ENCODE peak calls at places on chromosome 1, in four cellular contexts. Y is IMR-90, L is H1, B is esophagus muscularis mucosa. P is an unnamed sample.

GRCh38 chr1:165367375-165367993 is 11.0 kb upstream of the LMX1A start:
- DNase-seq in Y (peak; percentile 56), L (no peak), B (no peak), P (no peak)

GRCh38 chr1:82485591-82486369 is 685.0 kb downstream of the ADGRL2 start:
- DNase-seq in Y (no peak), L (peak; percentile 15), B (no peak), P (no peak)

GRCh38 chr1:9770276-9770675 is 53.5 kb downstream of the CLSTN1 start:
- DNase-seq in Y (no peak), L (no peak), B (no peak), P (no peak)

GRCh38 chr1:238113222-238113621 is 222.5 kb upstream of the ZP4 start:
- DNase-seq in Y (no peak), L (no peak), B (no peak), P (no peak)

GRCh38 chr1:150072959-150073358 is 5.4 kb downstream of the VPS45 start:
- DNase-seq in Y (peak; percentile 55), L (no peak), B (no peak), P (no peak)

GRCh38 chr1:31814631-31815306 is 1.1 kb downstream of the SPOCD1 start:
- DNase-seq in Y (no peak), L (no peak), B (no peak), P (no peak)

GRCh38 chr1:42660907-42661500 is 2.8 kb downstream of the PPIH start:
- DNase-seq in Y (no peak), L (no peak), B (no peak), P (no peak)

GRCh38 chr1:8652607-8653046 is 164.8 kb downstream of the RERE start:
- DNase-seq in Y (no peak), L (no peak), B (no peak), P (no peak)

GRCh38 chr1:203268901-203269653 is 36.2 kb upstream of the BTG2 start:
- DNase-seq in Y (peak; percentile 77), L (no peak), B (peak; percentile 91), P (peak; percentile 70)

GRCh38 chr1:109796484-109797305 is 33.0 kb upstream of the EPS8L3 start:
- DNase-seq in Y (peak; percentile 55), L (no peak), B (no peak), P (no peak)

GRCh38 chr1:211589782-211590721 is 11.1 kb upstream of the SLC30A1 start:
- DNase-seq in Y (peak; percentile 62), L (no peak), B (peak; percentile 93), P (no peak)

GRCh38 chr1:233394860-233395717 is 67.6 kb downstream of the MAP3K21 start:
- DNase-seq in Y (peak; percentile 50), L (no peak), B (no peak), P (no peak)

GRCh38 chr1:185933580-185933979 is 199.4 kb downstream of the HMCN1 start:
- DNase-seq in Y (no peak), L (no peak), B (no peak), P (no peak)

GRCh38 chr1:241253491-241253890 is 103.5 kb downstream of the RGS7 start:
- DNase-seq in Y (peak; percentile 1), L (no peak), B (no peak), P (no peak)

GRCh38 chr1:228490120-228491078 is 3.2 kb downstream of the RNF187 start:
- DNase-seq in Y (peak; percentile 53), L (no peak), B (no peak), P (no peak)

GRCh38 chr1:197692965-197693364 is 82.3 kb downstream of the DENND1B start:
- DNase-seq in Y (peak; percentile 31), L (no peak), B (no peak), P (no peak)

GRCh38 chr1:8421721-8422120 is 103.8 kb downstream of the SLC45A1 start:
- DNase-seq in Y (peak; percentile 42), L (no peak), B (no peak), P (no peak)

GRCh38 chr1:69533343-69533742 is 34.4 kb upstream of the LRRC7 start:
- DNase-seq in Y (no peak), L (no peak), B (no peak), P (no peak)

GRCh38 chr1:228050571-228051181 is 31.8 kb upstream of the ARF1 start:
- DNase-seq in Y (no peak), L (no peak), B (no peak), P (no peak)

GRCh38 chr1:119631433-119632102 is 16.5 kb downstream of the ZNF697 start:
- DNase-seq in Y (peak; percentile 72), L (no peak), B (peak; percentile 96), P (no peak)

GRCh38 chr1:58824753-58825389 is 41.0 kb upstream of the JUN start:
- DNase-seq in Y (no peak), L (no peak), B (no peak), P (no peak)

GRCh38 chr1:82755671-82756070 is 954.9 kb downstream of the ADGRL2 start:
- DNase-seq in Y (no peak), L (no peak), B (no peak), P (no peak)

GRCh38 chr1:211698161-211699026 is 23.0 kb upstream of the NEK2 start:
- DNase-seq in Y (peak; percentile 41), L (no peak), B (no peak), P (peak; percentile 92)

GRCh38 chr1:110508038-110508437 is 10.9 kb downstream of the KCNA10 start:
- DNase-seq in Y (peak; percentile 9), L (no peak), B (no peak), P (no peak)

GRCh38 chr1:157878059-157878458 is 36.5 kb upstream of the CD5L start:
- DNase-seq in Y (peak; percentile 35), L (peak; percentile 10), B (no peak), P (no peak)

GRCh38 chr1:38191451-38191850 is 144.9 kb upstream of the POU3F1 start:
- DNase-seq in Y (no peak), L (no peak), B (no peak), P (no peak)

GRCh38 chr1:29356663-29357062 is 120.3 kb downstream of the PTPRU start:
- DNase-seq in Y (no peak), L (no peak), B (no peak), P (no peak)

GRCh38 chr1:34013136-34013535 is 149.3 kb downstream of the HMGB4 start:
- DNase-seq in Y (no peak), L (no peak), B (no peak), P (no peak)

GRCh38 chr1:64955093-64956066 is 11.0 kb downstream of the JAK1 start:
- DNase-seq in Y (no peak), L (no peak), B (no peak), P (no peak)

GRCh38 chr1:174103766-174104165 is 55.6 kb upstream of the RABGAP1L start:
- DNase-seq in Y (no peak), L (no peak), B (no peak), P (no peak)

GRCh38 chr1:67575861-67576260 is 109.1 kb upstream of the GADD45A start:
- DNase-seq in Y (peak; percentile 93), L (no peak), B (no peak), P (no peak)

GRCh38 chr1:244796719-244797406 is 38.6 kb upstream of the COX20 start:
- DNase-seq in Y (peak; percentile 68), L (no peak), B (no peak), P (no peak)

GRCh38 chr1:216815239-216815955 is 92.2 kb upstream of the ESRRG start:
- DNase-seq in Y (peak; percentile 70), L (no peak), B (no peak), P (no peak)

GRCh38 chr1:182781849-182782586 is 7.6 kb upstream of the NPL start:
- DNase-seq in Y (peak; percentile 31), L (no peak), B (no peak), P (no peak)

GRCh38 chr1:114153621-114154145 is at the start of gene SYT6:
- DNase-seq in Y (no peak), L (no peak), B (no peak), P (no peak)

GRCh38 chr1:67342002-67342890 is 34.6 kb downstream of the IL12RB2 start:
- DNase-seq in Y (no peak), L (peak; percentile 25), B (no peak), P (no peak)

DNA sequence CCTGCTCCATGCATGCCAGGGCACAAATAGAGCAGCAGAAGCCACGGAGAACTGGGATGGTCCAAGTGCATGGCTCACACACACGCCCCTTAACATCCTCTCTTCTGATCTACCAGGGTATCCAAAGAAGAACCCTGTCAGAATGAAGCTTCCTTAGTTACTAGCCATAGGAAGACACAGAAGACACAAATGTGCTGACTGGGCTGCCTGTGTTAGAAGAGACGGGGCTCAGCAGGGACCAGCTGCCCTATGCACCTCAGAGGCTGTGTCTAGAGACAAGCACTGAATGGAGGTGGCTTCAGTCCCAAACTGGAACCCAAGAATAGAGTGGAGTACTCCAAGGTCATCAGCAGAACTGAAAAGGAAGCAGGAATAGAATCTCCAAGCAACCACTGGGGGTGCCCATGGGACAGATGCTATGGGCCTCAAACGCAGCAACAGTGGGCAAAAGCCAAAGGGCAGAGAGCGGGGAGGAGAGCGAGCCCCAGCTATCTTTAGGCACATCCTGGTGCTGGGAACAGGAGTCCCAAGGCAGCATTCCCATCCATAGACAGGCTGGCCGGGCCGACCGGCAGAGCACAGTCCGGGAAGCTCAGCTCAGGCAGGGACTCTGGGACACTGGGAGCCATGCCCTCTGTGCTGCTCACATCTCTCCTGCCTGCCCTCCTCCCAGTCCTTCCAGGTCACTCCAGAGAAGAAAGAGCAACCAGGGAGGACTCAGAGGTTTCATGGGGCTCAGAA is 9.5 kb downstream of the SLC6A9 start:
- DNase-seq in Y (no peak), L (no peak), B (no peak), P (no peak)
- TF ChIP-seq CTCF in Y (no peak), L (no peak), B (no peak), P (no peak)

GRCh38 chr1:4518621-4519020 is 135.8 kb upstream of the AJAP1 start:
- DNase-seq in Y (no peak), L (no peak), B (no peak), P (no peak)
- TF ChIP-seq CTCF in Y (no peak), L (no peak), B (no peak), P (no peak)

GRCh38 chr1:54807756-54808155 is 6.6 kb upstream of the TTC22 start:
- DNase-seq in Y (no peak), L (no peak), B (no peak), P (peak; percentile 25)

GRCh38 chr1:54810144-54810942 is 9.2 kb upstream of the TTC22 start:
- DNase-seq in Y (peak; percentile 37), L (no peak), B (no peak), P (peak; percentile 85)

GRCh38 chr1:54806931-54807611 is 5.9 kb upstream of the TTC22 start:
- DNase-seq in Y (peak; percentile 11), L (no peak), B (no peak), P (peak; percentile 76)

GRCh38 chr1:54809496-54810074 is 8.5 kb upstream of the TTC22 start:
- DNase-seq in Y (no peak), L (no peak), B (no peak), P (peak; percentile 32)

DNA sequence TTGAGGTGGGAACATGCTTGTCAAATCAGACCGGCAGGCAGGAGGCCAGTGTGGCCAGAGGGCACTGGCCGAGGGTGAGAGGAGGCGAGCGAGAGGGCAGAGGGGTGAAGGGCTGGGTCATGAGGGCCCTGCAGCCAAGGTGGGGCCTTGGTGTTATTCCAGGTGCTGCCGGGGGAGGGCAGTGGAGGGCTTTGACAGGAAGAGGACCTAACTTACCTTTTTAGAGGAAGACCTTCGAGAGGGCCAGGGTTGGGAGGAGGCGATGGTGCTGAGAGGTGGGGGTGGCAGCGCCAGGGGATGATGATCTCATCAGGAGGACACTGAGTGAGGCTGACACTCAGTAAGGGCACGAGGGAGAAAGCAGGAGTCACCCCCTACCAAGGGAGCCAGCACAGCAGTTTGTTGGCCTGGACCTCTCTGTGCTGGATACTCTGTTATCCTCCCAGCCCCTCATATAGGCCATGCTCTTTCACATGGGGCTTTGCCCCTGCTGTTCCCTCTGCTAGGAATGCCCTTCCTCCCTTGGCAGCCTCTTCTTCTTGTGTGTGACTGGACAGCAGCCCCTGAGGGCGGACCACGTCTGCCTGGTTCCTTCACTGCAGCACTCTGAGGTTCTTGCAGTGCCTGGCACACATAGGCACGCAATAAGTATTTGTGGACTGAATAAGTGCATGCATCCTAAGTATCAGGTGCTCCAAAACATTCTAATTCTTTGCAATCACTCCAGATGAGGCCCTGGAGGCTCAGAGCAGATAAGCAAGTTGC is 7.5 kb upstream of the TTC22 start:
- DNase-seq in Y (no peak), L (no peak), B (no peak), P (peak; percentile 71)
- TF ChIP-seq CTCF in Y (peak; percentile 25), L (peak; percentile 24), B (no peak), P (no peak)

GRCh38 chr1:11712285-11712684 is 20.8 kb downstream of the DRAXIN start:
- DNase-seq in Y (no peak), L (no peak), B (no peak), P (no peak)
- TF ChIP-seq CTCF in Y (no peak), L (no peak), B (no peak), P (no peak)

P was measured in osteocyte.